ENCODE peak calls at places on chromosomes 7 and 10, in nine cellular contexts. M is hepatocyte, L is GM13977, X is astrocyte of the spinal cord, E is progenitor cell of endocrine pancreas, H is spleen, F is osteoblast, D is endothelial cell of umbilical vein, Q is PC-3. Y is an unnamed sample.

GRCh38 chr7:34445653-34446052 is 212.4 kb upstream of the NPSR1 start:
- DNase-seq in M (no peak), L (no peak), X (no peak), E (no peak), H (no peak), F (no peak), D (no peak), Q (no peak), Y (no peak)

GRCh38 chr10:46234026-46234425 is 52.8 kb upstream of the ANTXRL start:
- DNase-seq in M (no peak), L (no peak), X (no peak), E (peak; percentile 2), H (peak; percentile 42), F (no peak), D (no peak), Q (no peak), Y (no peak)

GRCh38 chr10:133275683-133276092 is 980 bp downstream of the ADAM8 start:
- DNase-seq in M (no peak), L (peak; percentile 81), X (no peak), E (no peak), H (no peak), F (peak; percentile 87), D (no peak), Q (peak; percentile 41), Y (peak; percentile 80)

GRCh38 chr10:5545778-5546710 is 21.3 kb downstream of the CALML3 start:
- DNase-seq in M (peak; percentile 53), L (no peak), X (peak; percentile 96), E (no peak), H (peak; percentile 73), F (peak; percentile 98), D (peak; percentile 95), Q (peak; percentile 60), Y (no peak)

GRCh38 chr10:17431871-17432311 is 22.5 kb downstream of the ST8SIA6 start:
- DNase-seq in M (no peak), L (no peak), X (peak; percentile 73), E (no peak), H (no peak), F (peak; percentile 62), D (no peak), Q (peak; percentile 6), Y (no peak)

GRCh38 chr10:113858541-113858940 is 4.1 kb downstream of the NHLRC2 start:
- DNase-seq in M (no peak), L (no peak), X (peak; percentile 13), E (no peak), H (no peak), F (no peak), D (peak; percentile 33), Q (no peak), Y (no peak)

GRCh38 chr7:23334482-23335056 is 35.4 kb downstream of the MALSU1 start:
- DNase-seq in M (peak; percentile 72), L (no peak), X (peak; percentile 97), E (no peak), H (no peak), F (peak; percentile 90), D (peak; percentile 99), Q (peak; percentile 99), Y (no peak)

GRCh38 chr7:106326594-106327537 is 42.1 kb upstream of the NAMPT start:
- DNase-seq in M (no peak), L (no peak), X (no peak), E (no peak), H (no peak), F (peak; percentile 4), D (no peak), Q (no peak), Y (no peak)

GRCh38 chr7:48048113-48048512 is 12.8 kb downstream of the C7orf57 start:
- DNase-seq in M (no peak), L (no peak), X (no peak), E (no peak), H (no peak), F (no peak), D (no peak), Q (peak; percentile 73), Y (no peak)

GRCh38 chr7:32266932-32267475 is 196.8 kb upstream of the PDE1C start:
- DNase-seq in M (no peak), L (no peak), X (no peak), E (no peak), H (no peak), F (no peak), D (no peak), Q (no peak), Y (no peak)

GRCh38 chr7:55977831-55978230 is 13.4 kb downstream of the NIPSNAP2 start:
- DNase-seq in M (no peak), L (no peak), X (peak; percentile 64), E (no peak), H (no peak), F (peak; percentile 82), D (peak; percentile 94), Q (peak; percentile 75), Y (no peak)

GRCh38 chr7:125484755-125485154 is 555.1 kb upstream of the POT1 start:
- DNase-seq in M (no peak), L (no peak), X (no peak), E (no peak), H (no peak), F (no peak), D (no peak), Q (peak; percentile 20), Y (no peak)

GRCh38 chr7:155214328-155214986 is 83.2 kb upstream of the INSIG1 start:
- DNase-seq in M (peak; percentile 50), L (no peak), X (no peak), E (no peak), H (peak; percentile 54), F (peak; percentile 58), D (no peak), Q (peak; percentile 43), Y (no peak)

GRCh38 chr7:75066521-75066920 is 7.1 kb downstream of the RCC1L start:
- DNase-seq in M (no peak), L (no peak), X (no peak), E (no peak), H (peak; percentile 28), F (no peak), D (no peak), Q (no peak), Y (no peak)

GRCh38 chr10:37436361-37436760 is 311.0 kb downstream of the ANKRD30A start:
- DNase-seq in M (no peak), L (no peak), X (no peak), E (no peak), H (no peak), F (no peak), D (no peak), Q (peak; percentile 23), Y (no peak)

GRCh38 chr10:110311357-110311949 is 6.7 kb upstream of the SMNDC1 start:
- DNase-seq in M (peak; percentile 81), L (peak; percentile 44), X (peak; percentile 65), E (peak; percentile 19), H (no peak), F (no peak), D (peak; percentile 65), Q (peak; percentile 76), Y (peak; percentile 43)
- TF ChIP-seq CTCF in M (peak; percentile 78), L (peak; percentile 69), X (peak; percentile 59), E (peak; percentile 74), H (peak; percentile 50), F (peak; percentile 73), D (peak; percentile 54), Q (peak; percentile 73), Y (peak; percentile 69)

GRCh38 chr10:69383485-69384089 is 33.1 kb downstream of the TACR2 start:
- DNase-seq in M (no peak), L (no peak), X (peak; percentile 43), E (no peak), H (no peak), F (peak; percentile 92), D (no peak), Q (no peak), Y (no peak)
- TF ChIP-seq CTCF in M (peak; percentile 8), L (no peak), X (no peak), E (no peak), H (no peak), F (peak; percentile 35), D (no peak), Q (peak; percentile 22), Y (no peak)

GRCh38 chr7:2521341-2521745 is 1.8 kb downstream of the LFNG start:
- DNase-seq in M (no peak), L (no peak), X (no peak), E (no peak), H (peak; percentile 84), F (no peak), D (no peak), Q (no peak), Y (no peak)

GRCh38 chr7:2518737-2519118 is 846 bp upstream of the LFNG start:
- DNase-seq in M (no peak), L (no peak), X (no peak), E (no peak), H (peak; percentile 84), F (no peak), D (no peak), Q (no peak), Y (no peak)

GRCh38 chr7:2519119-2519930 is at the start of gene LFNG:
- DNase-seq in M (peak; percentile 96), L (peak; percentile 100), X (peak; percentile 90), E (peak; percentile 76), H (peak; percentile 95), F (peak; percentile 100), D (peak; percentile 82), Q (peak; percentile 88), Y (peak; percentile 100)

GRCh38 chr7:2520808-2521146 is 1.2 kb downstream of the LFNG start:
- DNase-seq in M (no peak), L (no peak), X (no peak), E (no peak), H (no peak), F (peak; percentile 96), D (no peak), Q (no peak), Y (no peak)

DNA sequence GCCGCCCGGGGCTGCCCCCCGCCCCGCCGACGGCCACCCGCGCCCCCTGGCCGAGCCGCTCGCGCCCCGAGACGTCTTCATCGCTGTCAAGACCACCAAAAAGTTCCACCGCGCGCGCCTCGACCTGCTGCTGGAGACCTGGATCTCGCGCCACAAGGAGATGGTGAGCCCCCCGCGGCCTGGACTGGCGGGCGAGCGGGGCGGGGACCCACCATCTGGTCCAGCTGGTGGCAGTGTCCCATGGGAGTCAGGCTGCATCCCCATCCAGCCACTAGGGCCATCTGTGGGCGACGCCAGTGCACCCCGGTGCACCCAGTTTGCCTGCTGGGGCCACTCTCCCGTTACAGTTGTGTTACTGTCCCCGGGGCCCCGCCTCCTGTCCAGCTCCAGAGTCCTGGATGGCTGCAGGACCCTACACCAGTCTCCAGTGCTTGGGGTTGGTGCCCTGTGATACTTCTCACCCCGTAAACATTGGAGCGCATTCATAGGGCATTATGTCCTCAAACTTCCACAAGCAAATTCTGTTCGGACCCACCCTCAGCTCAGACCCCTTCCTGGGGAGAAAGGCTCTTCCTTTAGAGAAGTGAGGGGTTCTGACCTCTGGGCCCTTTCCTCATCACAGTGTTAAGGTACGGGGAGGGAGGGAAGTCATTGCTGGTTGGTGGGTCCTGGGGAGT is 695 bp downstream of the LFNG start:
- DNase-seq in M (no peak), L (peak; percentile 64), X (no peak), E (no peak), H (peak; percentile 90), F (peak; percentile 97), D (no peak), Q (peak; percentile 13), Y (peak; percentile 61)
- TF ChIP-seq CTCF in M (peak; percentile 4), L (no peak), X (peak; percentile 3), E (peak; percentile 26), H (no peak), F (no peak), D (peak; percentile 8), Q (peak; percentile 9), Y (no peak)

DNA sequence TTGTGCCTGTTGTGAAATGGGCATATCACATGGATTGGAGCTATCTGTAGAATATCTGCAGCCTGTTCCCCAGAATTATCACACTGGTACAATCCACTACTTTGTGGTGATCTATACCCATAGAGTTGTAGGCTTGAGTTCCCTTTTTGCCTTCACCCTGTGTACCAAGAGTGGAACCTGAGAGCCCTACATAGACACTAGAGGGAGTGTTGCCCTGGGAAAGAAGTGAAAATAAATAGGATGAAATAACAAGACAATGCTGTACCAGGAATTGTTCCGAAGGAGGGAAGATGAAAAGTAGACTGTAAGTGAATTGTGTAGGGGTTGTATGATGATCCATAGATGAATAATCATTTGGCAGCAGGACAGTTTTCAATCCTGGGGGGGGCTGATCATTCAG is 9.0 kb downstream of the SORCS3 start:
- DNase-seq in M (peak; percentile 43), L (no peak), X (peak; percentile 2), E (no peak), H (no peak), F (no peak), D (no peak), Q (no peak), Y (no peak)
- TF ChIP-seq CTCF in M (peak; percentile 59), L (peak; percentile 17), X (peak; percentile 41), E (peak; percentile 45), H (no peak), F (no peak), D (no peak), Q (peak; percentile 39), Y (no peak)

Y was measured in GM20000.